ENCODE peak calls at places on chromosomes 2 and 18, in seven cellular contexts. One of them, this sample, is unnamed.

GRCh38 chr2:62437785-62438184 is 68.2 kb downstream of the TMEM17 start:
- DNase-seq in AG04449: no peak
- DNase-seq in astrocyte of the spinal cord: no peak
- DNase-seq in OCI-LY7: no peak
- DNase-seq in foreskin fibroblast: no peak
- DNase-seq in cardiac fibroblast: no peak
- DNase-seq in brain microvascular endothelial cell: no peak
- DNase-seq in this sample: no peak

GRCh38 chr2:121662651-121663050 is 13.4 kb upstream of the CLASP1 start:
- DNase-seq in AG04449: no peak
- DNase-seq in astrocyte of the spinal cord: no peak
- DNase-seq in OCI-LY7: no peak
- DNase-seq in foreskin fibroblast: no peak
- DNase-seq in cardiac fibroblast: no peak
- DNase-seq in brain microvascular endothelial cell: no peak
- DNase-seq in this sample: no peak

GRCh38 chr18:76258209-76258608 is 236.8 kb downstream of the ZNF516 start:
- DNase-seq in AG04449: no peak
- DNase-seq in astrocyte of the spinal cord: no peak
- DNase-seq in OCI-LY7: no peak
- DNase-seq in foreskin fibroblast: no peak
- DNase-seq in cardiac fibroblast: peak
- DNase-seq in brain microvascular endothelial cell: no peak
- DNase-seq in this sample: no peak

GRCh38 chr2:19623488-19623887 is 265.1 kb upstream of the OSR1 start:
- DNase-seq in AG04449: peak
- DNase-seq in astrocyte of the spinal cord: peak
- DNase-seq in OCI-LY7: no peak
- DNase-seq in foreskin fibroblast: peak
- DNase-seq in cardiac fibroblast: peak
- DNase-seq in brain microvascular endothelial cell: peak
- DNase-seq in this sample: peak

GRCh38 chr18:48139427-48140347 is 209.2 kb upstream of the SMAD2 start:
- DNase-seq in AG04449: no peak
- DNase-seq in astrocyte of the spinal cord: no peak
- DNase-seq in OCI-LY7: no peak
- DNase-seq in foreskin fibroblast: no peak
- DNase-seq in cardiac fibroblast: no peak
- DNase-seq in brain microvascular endothelial cell: no peak
- DNase-seq in this sample: no peak

GRCh38 chr2:105929506-105929905 is 184.8 kb downstream of the NCK2 start:
- DNase-seq in AG04449: no peak
- DNase-seq in astrocyte of the spinal cord: no peak
- DNase-seq in OCI-LY7: no peak
- DNase-seq in foreskin fibroblast: no peak
- DNase-seq in cardiac fibroblast: peak
- DNase-seq in brain microvascular endothelial cell: no peak
- DNase-seq in this sample: no peak

GRCh38 chr2:100178864-100179263 is 36.5 kb upstream of the AFF3 start:
- DNase-seq in AG04449: no peak
- DNase-seq in astrocyte of the spinal cord: no peak
- DNase-seq in OCI-LY7: no peak
- DNase-seq in foreskin fibroblast: no peak
- DNase-seq in cardiac fibroblast: no peak
- DNase-seq in brain microvascular endothelial cell: no peak
- DNase-seq in this sample: no peak

GRCh38 chr2:32918774-32919173 is 28.0 kb upstream of the LTBP1 start:
- DNase-seq in AG04449: no peak
- DNase-seq in astrocyte of the spinal cord: no peak
- DNase-seq in OCI-LY7: no peak
- DNase-seq in foreskin fibroblast: no peak
- DNase-seq in cardiac fibroblast: no peak
- DNase-seq in brain microvascular endothelial cell: no peak
- DNase-seq in this sample: no peak

GRCh38 chr2:241676665-241677064 is 9.9 kb downstream of the DTYMK start:
- DNase-seq in AG04449: no peak
- DNase-seq in astrocyte of the spinal cord: no peak
- DNase-seq in OCI-LY7: no peak
- DNase-seq in foreskin fibroblast: no peak
- DNase-seq in cardiac fibroblast: no peak
- DNase-seq in brain microvascular endothelial cell: no peak
- DNase-seq in this sample: no peak

GRCh38 chr18:58091099-58091611 is 47.1 kb downstream of the NEDD4L start:
- DNase-seq in AG04449: no peak
- DNase-seq in astrocyte of the spinal cord: no peak
- DNase-seq in OCI-LY7: peak
- DNase-seq in foreskin fibroblast: no peak
- DNase-seq in cardiac fibroblast: no peak
- DNase-seq in brain microvascular endothelial cell: no peak
- DNase-seq in this sample: no peak

GRCh38 chr2:107215764-107216398 is 329.9 kb upstream of the ST6GAL2 start:
- DNase-seq in AG04449: no peak
- DNase-seq in astrocyte of the spinal cord: no peak
- DNase-seq in OCI-LY7: no peak
- DNase-seq in foreskin fibroblast: no peak
- DNase-seq in cardiac fibroblast: no peak
- DNase-seq in brain microvascular endothelial cell: no peak
- DNase-seq in this sample: no peak

GRCh38 chr2:219946529-219946928 is 319.1 kb downstream of the SLC4A3 start:
- DNase-seq in AG04449: no peak
- DNase-seq in astrocyte of the spinal cord: no peak
- DNase-seq in OCI-LY7: no peak
- DNase-seq in foreskin fibroblast: no peak
- DNase-seq in cardiac fibroblast: no peak
- DNase-seq in brain microvascular endothelial cell: no peak
- DNase-seq in this sample: no peak
- TF ChIP-seq CTCF in AG04449: no peak
- TF ChIP-seq CTCF in astrocyte of the spinal cord: no peak
- TF ChIP-seq CTCF in OCI-LY7: no peak
- TF ChIP-seq CTCF in foreskin fibroblast: no peak
- TF ChIP-seq CTCF in cardiac fibroblast: no peak
- TF ChIP-seq CTCF in brain microvascular endothelial cell: no peak
- TF ChIP-seq CTCF in this sample: no peak

GRCh38 chr2:149094217-149095015 is 55.9 kb downstream of the LYPD6B start:
- DNase-seq in AG04449: peak
- DNase-seq in astrocyte of the spinal cord: peak
- DNase-seq in OCI-LY7: no peak
- DNase-seq in foreskin fibroblast: no peak
- DNase-seq in cardiac fibroblast: no peak
- DNase-seq in brain microvascular endothelial cell: no peak
- DNase-seq in this sample: peak

GRCh38 chr2:149100739-149101699 is 62.5 kb downstream of the LYPD6B start:
- DNase-seq in AG04449: no peak
- DNase-seq in astrocyte of the spinal cord: no peak
- DNase-seq in OCI-LY7: no peak
- DNase-seq in foreskin fibroblast: no peak
- DNase-seq in cardiac fibroblast: no peak
- DNase-seq in brain microvascular endothelial cell: no peak
- DNase-seq in this sample: no peak

GRCh38 chr2:149101818-149102217 is 63.3 kb downstream of the LYPD6B start:
- DNase-seq in AG04449: no peak
- DNase-seq in astrocyte of the spinal cord: no peak
- DNase-seq in OCI-LY7: no peak
- DNase-seq in foreskin fibroblast: no peak
- DNase-seq in cardiac fibroblast: no peak
- DNase-seq in brain microvascular endothelial cell: no peak
- DNase-seq in this sample: no peak

GRCh38 chr2:149098722-149099121 is 60.2 kb downstream of the LYPD6B start:
- DNase-seq in AG04449: peak
- DNase-seq in astrocyte of the spinal cord: peak
- DNase-seq in OCI-LY7: no peak
- DNase-seq in foreskin fibroblast: peak
- DNase-seq in cardiac fibroblast: peak
- DNase-seq in brain microvascular endothelial cell: no peak
- DNase-seq in this sample: peak

DNA sequence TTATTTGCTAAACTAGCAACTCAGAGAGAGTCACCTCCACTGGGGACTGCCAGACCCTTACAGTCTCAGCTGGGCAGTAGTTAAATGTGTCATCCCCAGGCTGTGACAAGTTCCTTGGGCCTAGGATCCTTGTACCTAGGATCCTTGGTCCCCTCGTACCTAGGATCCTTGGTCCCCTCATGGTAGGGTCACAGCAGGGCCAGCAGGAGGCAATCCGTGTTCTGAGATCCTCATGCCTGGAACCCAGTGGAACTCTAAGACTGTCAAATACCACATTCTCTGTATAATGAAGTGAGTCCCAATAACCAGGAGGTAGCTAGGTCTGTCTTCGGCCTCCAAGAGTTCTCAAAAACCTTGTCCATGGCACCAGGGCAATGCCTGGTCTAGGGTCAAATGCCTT is 60.8 kb downstream of the LYPD6B start:
- DNase-seq in AG04449: no peak
- DNase-seq in astrocyte of the spinal cord: no peak
- DNase-seq in OCI-LY7: no peak
- DNase-seq in foreskin fibroblast: no peak
- DNase-seq in cardiac fibroblast: no peak
- DNase-seq in brain microvascular endothelial cell: no peak
- DNase-seq in this sample: no peak
- TF ChIP-seq CTCF in AG04449: peak
- TF ChIP-seq CTCF in astrocyte of the spinal cord: no peak
- TF ChIP-seq CTCF in OCI-LY7: peak
- TF ChIP-seq CTCF in foreskin fibroblast: no peak
- TF ChIP-seq CTCF in cardiac fibroblast: no peak
- TF ChIP-seq CTCF in brain microvascular endothelial cell: no peak
- TF ChIP-seq CTCF in this sample: peak

DNA sequence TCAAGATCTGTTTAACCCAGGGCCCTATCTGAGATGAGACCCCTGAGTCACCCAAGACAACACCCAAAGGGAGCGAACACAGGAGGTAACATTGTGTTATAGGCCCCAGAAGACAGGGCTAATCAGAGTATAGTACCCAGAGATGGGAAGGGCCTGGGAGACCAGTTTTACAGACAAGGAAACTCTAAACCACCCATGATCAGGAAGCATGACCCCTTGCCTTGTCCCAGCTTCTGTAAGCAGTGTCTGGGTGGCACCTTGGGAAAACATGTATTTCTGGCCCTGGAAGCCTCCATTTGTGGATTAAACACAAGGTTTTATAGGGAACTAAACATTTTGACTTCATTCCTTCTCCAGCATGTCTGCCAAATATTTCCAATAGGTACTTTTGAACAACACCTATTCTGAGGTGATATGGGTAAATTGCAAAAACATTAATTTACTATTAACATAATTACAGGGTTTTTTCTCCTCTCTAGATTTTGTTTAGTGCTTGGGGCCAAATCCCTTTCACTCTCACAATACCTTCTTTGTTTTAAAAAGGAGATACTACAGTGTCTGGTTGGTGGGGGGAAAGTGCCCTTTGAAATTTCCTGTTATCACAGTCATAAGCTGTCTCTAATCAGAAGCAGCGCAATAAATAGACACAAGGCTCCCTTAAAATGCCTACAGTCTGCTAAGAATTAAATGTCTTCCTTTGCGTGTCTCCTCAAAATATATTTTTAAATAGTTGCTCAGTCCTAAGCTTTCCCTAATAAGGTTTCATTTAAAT is 341.1 kb downstream of the BCL11A start:
- DNase-seq in AG04449: no peak
- DNase-seq in astrocyte of the spinal cord: no peak
- DNase-seq in OCI-LY7: no peak
- DNase-seq in foreskin fibroblast: no peak
- DNase-seq in cardiac fibroblast: no peak
- DNase-seq in brain microvascular endothelial cell: no peak
- DNase-seq in this sample: no peak
- TF ChIP-seq CTCF in AG04449: no peak
- TF ChIP-seq CTCF in astrocyte of the spinal cord: no peak
- TF ChIP-seq CTCF in OCI-LY7: no peak
- TF ChIP-seq CTCF in foreskin fibroblast: no peak
- TF ChIP-seq CTCF in cardiac fibroblast: no peak
- TF ChIP-seq CTCF in brain microvascular endothelial cell: no peak
- TF ChIP-seq CTCF in this sample: no peak

GRCh38 chr2:10837532-10838266 is 25.1 kb upstream of the PDIA6 start:
- DNase-seq in AG04449: no peak
- DNase-seq in astrocyte of the spinal cord: no peak
- DNase-seq in OCI-LY7: no peak
- DNase-seq in foreskin fibroblast: no peak
- DNase-seq in cardiac fibroblast: no peak
- DNase-seq in brain microvascular endothelial cell: no peak
- DNase-seq in this sample: no peak

GRCh38 chr2:10834300-10834699 is 21.7 kb upstream of the PDIA6 start:
- DNase-seq in AG04449: no peak
- DNase-seq in astrocyte of the spinal cord: peak
- DNase-seq in OCI-LY7: no peak
- DNase-seq in foreskin fibroblast: no peak
- DNase-seq in cardiac fibroblast: no peak
- DNase-seq in brain microvascular endothelial cell: no peak
- DNase-seq in this sample: no peak

GRCh38 chr2:10833021-10833420 is 20.4 kb upstream of the PDIA6 start:
- DNase-seq in AG04449: no peak
- DNase-seq in astrocyte of the spinal cord: no peak
- DNase-seq in OCI-LY7: no peak
- DNase-seq in foreskin fibroblast: no peak
- DNase-seq in cardiac fibroblast: no peak
- DNase-seq in brain microvascular endothelial cell: no peak
- DNase-seq in this sample: no peak

GRCh38 chr2:10832228-10832936 is 19.8 kb upstream of the PDIA6 start:
- DNase-seq in AG04449: peak
- DNase-seq in astrocyte of the spinal cord: peak
- DNase-seq in OCI-LY7: peak
- DNase-seq in foreskin fibroblast: peak
- DNase-seq in cardiac fibroblast: peak
- DNase-seq in brain microvascular endothelial cell: peak
- DNase-seq in this sample: peak

DNA sequence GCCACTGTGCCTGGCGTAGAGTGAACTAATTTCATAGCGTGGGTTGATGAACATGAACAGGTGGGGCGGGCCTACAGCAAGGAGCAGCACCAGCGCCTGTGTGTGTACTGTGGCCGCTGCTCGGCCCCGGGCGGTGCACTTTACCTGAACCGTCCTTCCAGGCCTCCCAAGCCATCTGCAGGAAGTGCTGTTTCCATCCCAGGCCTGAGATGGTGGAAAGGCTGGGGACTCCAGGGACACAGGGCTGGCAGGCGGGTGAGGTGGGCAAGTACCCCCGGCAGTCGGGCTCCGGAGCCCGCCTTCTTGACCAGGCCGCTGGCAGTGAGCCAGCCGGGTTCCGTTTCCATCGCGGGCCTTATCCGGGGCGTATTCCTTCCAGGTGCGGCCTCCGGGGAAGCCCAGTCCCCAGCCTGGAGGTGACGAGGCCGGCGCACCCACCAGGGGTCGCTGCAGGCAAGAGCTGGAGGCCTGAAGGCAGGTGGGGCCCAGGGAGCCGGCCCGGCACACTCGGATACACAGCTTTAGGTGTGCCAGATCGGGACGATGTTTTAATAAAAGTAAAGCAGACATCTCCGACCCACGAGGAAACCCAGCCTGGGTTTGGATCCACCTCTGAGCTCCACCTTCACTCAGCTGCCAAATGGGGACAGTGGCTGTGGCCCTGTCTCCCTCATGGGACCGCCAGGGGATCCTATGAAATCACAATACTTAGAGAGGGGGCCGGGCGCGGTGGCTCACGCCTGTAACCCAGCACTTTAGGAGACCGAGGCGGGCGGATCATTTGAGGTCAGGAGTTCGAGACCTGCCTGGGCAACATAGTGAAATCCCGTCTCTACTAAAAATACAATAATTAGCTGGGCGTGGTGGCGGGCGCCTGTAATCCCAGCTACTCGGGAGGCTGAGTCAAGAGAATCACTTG is 22.7 kb upstream of the PDIA6 start:
- DNase-seq in AG04449: no peak
- DNase-seq in astrocyte of the spinal cord: peak
- DNase-seq in OCI-LY7: peak
- DNase-seq in foreskin fibroblast: no peak
- DNase-seq in cardiac fibroblast: peak
- DNase-seq in brain microvascular endothelial cell: peak
- DNase-seq in this sample: no peak
- TF ChIP-seq CTCF in AG04449: peak
- TF ChIP-seq CTCF in astrocyte of the spinal cord: peak
- TF ChIP-seq CTCF in OCI-LY7: peak
- TF ChIP-seq CTCF in foreskin fibroblast: peak
- TF ChIP-seq CTCF in cardiac fibroblast: peak
- TF ChIP-seq CTCF in brain microvascular endothelial cell: peak
- TF ChIP-seq CTCF in this sample: peak